ENCODE peak calls at places on chromosomes 4 and X, in nine cellular contexts. T is mucosa of descending colon, F is suprapubic skin, K is HCT116, D is ascending aorta, P is prostate gland, I is sigmoid colon, B is heart left ventricle, M is ovary. R is an unnamed sample.

GRCh38 chr4:119493419-119493818 is 135.2 kb downstream of the PDE5A start:
- DNase-seq in M (no peak), K (no peak), P (no peak), B (no peak), I (no peak), T (no peak), D (no peak), F (no peak), R (no peak)

GRCh38 chr4:7939377-7940108 is at the start of gene AFAP1:
- DNase-seq in F (peak; percentile 94), D (peak; percentile 33), M (peak; percentile 91), B (peak; percentile 89), T (peak; percentile 90), K (peak; percentile 37), P (peak; percentile 84), I (peak; percentile 94), R (peak; percentile 80)

GRCh38 chr4:42995343-42995944 is 102.9 kb downstream of the GRXCR1 start:
- DNase-seq in B (no peak), M (no peak), F (no peak), T (no peak), P (no peak), D (no peak), K (no peak), I (no peak), R (peak; percentile 35)

GRCh38 chr4:73341454-73341853 is 62.6 kb upstream of the ALB start:
- DNase-seq in F (no peak), T (peak; percentile 57), K (peak; percentile 33), M (peak; percentile 36), D (no peak), P (peak; percentile 8), B (no peak), I (no peak), R (peak; percentile 68)

GRCh38 chr4:122739174-122739573 is 6.7 kb downstream of the BBS12 start:
- DNase-seq in T (no peak), D (no peak), P (no peak), M (no peak), K (no peak), F (no peak), I (no peak), B (no peak), R (peak; percentile 80)

GRCh38 chr4:114921790-114922581 is 191.4 kb downstream of the NDST4 start:
- DNase-seq in T (peak; percentile 41), D (no peak), F (no peak), P (no peak), M (no peak), B (no peak), I (no peak), K (no peak), R (no peak)

GRCh38 chr4:165360041-165360782 is 18.6 kb upstream of the CPE start:
- DNase-seq in F (no peak), K (no peak), T (no peak), B (no peak), P (no peak), M (no peak), D (no peak), I (no peak), R (peak; percentile 70)

GRCh38 chr4:150209140-150209829 is 131.0 kb downstream of the DCLK2 start:
- DNase-seq in B (peak; percentile 68), T (peak; percentile 87), D (no peak), M (peak; percentile 65), P (peak; percentile 40), F (no peak), I (peak; percentile 80), K (peak; percentile 49), R (peak; percentile 62)

GRCh38 chr4:21470531-21470930 is 478.0 kb downstream of the KCNIP4 start:
- DNase-seq in D (no peak), M (no peak), K (no peak), P (no peak), B (no peak), I (no peak), F (no peak), T (peak; percentile 3), R (peak; percentile 78)

GRCh38 chrX:68648960-68649359 is 1.5 kb downstream of the STARD8 start:
- DNase-seq in F (no peak), M (no peak), B (no peak), P (no peak), I (no peak), K (no peak), T (no peak), D (no peak), R (no peak)

GRCh38 chr4:187236491-187236890 is 512.8 kb upstream of the FAT1 start:
- DNase-seq in B (no peak), D (no peak), P (no peak), F (no peak), K (no peak), M (no peak), I (no peak), T (no peak), R (peak; percentile 55)

GRCh38 chrX:868248-868647 is 237.7 kb downstream of the SHOX start:
- DNase-seq in P (no peak), M (no peak), B (no peak), I (no peak), F (no peak), T (no peak), D (no peak), K (no peak), R (no peak)

GRCh38 chr4:145389566-145389965 is 92.1 kb upstream of the SMAD1 start:
- DNase-seq in F (no peak), P (no peak), I (no peak), B (no peak), D (no peak), T (no peak), M (no peak), K (no peak), R (no peak)

GRCh38 chrX:69027181-69028005 is 137.9 kb downstream of the PJA1 start:
- DNase-seq in K (no peak), D (no peak), T (peak; percentile 35), B (no peak), M (no peak), I (no peak), F (no peak), P (no peak), R (peak; percentile 83)

DNA sequence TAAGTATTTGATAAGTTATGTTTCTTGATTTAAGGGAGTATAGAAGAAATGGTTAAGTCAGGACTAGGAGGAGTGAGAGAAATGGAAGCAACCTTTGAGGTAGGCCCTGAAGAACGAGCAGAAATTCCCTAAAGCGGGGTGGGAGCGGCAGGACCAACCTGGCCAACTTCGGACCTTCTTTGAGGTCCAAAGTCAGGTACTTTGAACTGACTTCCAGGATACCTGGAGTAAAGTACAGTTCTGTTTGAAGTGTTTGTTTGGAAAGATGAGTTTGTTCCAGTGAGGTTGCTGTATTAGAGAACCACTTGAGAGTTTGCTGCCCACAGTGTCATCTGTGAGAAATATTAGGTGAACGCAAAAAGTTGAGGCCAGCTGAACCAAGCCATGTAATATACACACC is 11.7 kb downstream of the RNF4 start:
- DNase-seq in D (no peak), B (no peak), P (no peak), M (no peak), K (no peak), F (no peak), I (no peak), T (no peak), R (no peak)
- H3K4me1 ChIP-seq in D (peaks cover 27% of the 10 kb centered on the region), B (peaks cover 82% of the 10 kb centered on the region), P (peaks cover 7% of the 10 kb centered on the region), M (peaks cover 31% of the 10 kb centered on the region), K (no peaks in the 10 kb centered on the region), F (peaks cover 72% of the 10 kb centered on the region), I (no peaks in the 10 kb centered on the region), T (peaks cover 69% of the 10 kb centered on the region), R (no peaks in the 10 kb centered on the region)

GRCh38 chr4:98641906-98642668 is 16.3 kb downstream of the TSPAN5 start:
- DNase-seq in T (no peak), D (no peak), M (no peak), I (no peak), K (no peak), F (no peak), P (no peak), B (no peak), R (no peak)

GRCh38 chr4:98639523-98639922 is 18.9 kb downstream of the TSPAN5 start:
- DNase-seq in K (no peak), F (no peak), D (no peak), M (no peak), T (no peak), P (no peak), B (no peak), I (no peak), R (no peak)

GRCh38 chr4:98639108-98639507 is 19.3 kb downstream of the TSPAN5 start:
- DNase-seq in K (no peak), F (no peak), B (no peak), M (no peak), P (no peak), D (no peak), T (no peak), I (no peak), R (no peak)

GRCh38 chr4:98641393-98641792 is 17.0 kb downstream of the TSPAN5 start:
- DNase-seq in I (no peak), K (no peak), M (no peak), P (no peak), B (no peak), D (no peak), F (no peak), T (no peak), R (no peak)

DNA sequence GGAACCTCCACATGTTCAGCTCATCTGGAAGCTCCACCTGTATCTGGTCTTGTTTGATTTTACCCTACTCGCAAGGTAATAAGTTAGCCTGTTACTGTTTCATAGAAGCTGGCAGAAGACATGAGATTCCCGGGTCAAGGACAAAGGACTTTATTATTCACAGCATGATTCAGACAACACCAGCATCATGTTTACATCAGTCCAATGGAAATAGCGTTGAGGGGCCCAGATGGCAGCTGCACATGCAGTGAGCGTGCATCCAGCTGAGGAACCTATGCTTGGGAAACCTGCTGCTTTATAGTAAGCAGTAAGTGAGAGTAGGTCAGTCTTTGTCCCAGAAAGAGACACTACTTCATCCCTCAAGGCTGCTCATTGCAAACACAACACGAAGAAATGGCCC is 19.8 kb downstream of the TSPAN5 start:
- DNase-seq in K (no peak), M (no peak), D (no peak), I (no peak), B (no peak), T (no peak), F (no peak), P (no peak), R (peak; percentile 55)
- H3K4me1 ChIP-seq in K (peaks cover 9% of the 10 kb centered on the region), M (peaks cover 23% of the 10 kb centered on the region), D (no peaks in the 10 kb centered on the region), I (no peaks in the 10 kb centered on the region), B (no peaks in the 10 kb centered on the region), T (no peaks in the 10 kb centered on the region), F (no peaks in the 10 kb centered on the region), P (no peaks in the 10 kb centered on the region), R (peaks cover 8% of the 10 kb centered on the region)

GRCh38 chr4:170682511-170682910 is 592.8 kb upstream of the AADAT start:
- DNase-seq in T (no peak), M (no peak), D (no peak), B (no peak), I (no peak), P (no peak), F (no peak), K (no peak), R (no peak)

GRCh38 chr4:170691168-170691567 is 601.4 kb upstream of the AADAT start:
- DNase-seq in B (no peak), K (no peak), D (no peak), P (no peak), T (no peak), M (no peak), I (no peak), F (no peak), R (no peak)

GRCh38 chr4:170687751-170688150 is 598.0 kb upstream of the AADAT start:
- DNase-seq in M (no peak), I (no peak), K (no peak), B (no peak), P (no peak), T (no peak), F (no peak), D (no peak), R (no peak)
- H3K4me1 ChIP-seq in M (no peaks in the 10 kb centered on the region), I (no peaks in the 10 kb centered on the region), K (no peaks in the 10 kb centered on the region), B (no peaks in the 10 kb centered on the region), P (no peaks in the 10 kb centered on the region), T (no peaks in the 10 kb centered on the region), F (no peaks in the 10 kb centered on the region), D (no peaks in the 10 kb centered on the region), R (no peaks in the 10 kb centered on the region)

GRCh38 chrX:46961097-46961496 is 48.9 kb downstream of the JADE3 start:
- DNase-seq in I (no peak), P (no peak), T (no peak), B (no peak), F (no peak), M (no peak), D (no peak), K (no peak), R (no peak)
- H3K4me1 ChIP-seq in I (no peaks in the 10 kb centered on the region), P (no peaks in the 10 kb centered on the region), T (no peaks in the 10 kb centered on the region), B (peaks cover 9% of the 10 kb centered on the region), F (peaks cover 4% of the 10 kb centered on the region), M (no peaks in the 10 kb centered on the region), D (no peaks in the 10 kb centered on the region), K (peaks cover 12% of the 10 kb centered on the region), R (no peaks in the 10 kb centered on the region)

R was measured in fibroblast of lung.